ENCODE peak calls at places on chromosomes 1 and 21, in four cellular contexts. F is aorta, G is endothelial cell of umbilical vein, T is NCI-H1417. N is an unnamed sample.

GRCh38 chr1:194369622-194370021 is 1183.2 kb upstream of the B3GALT2 start:
- DNase-seq in F (no peak), G (no peak), T (no peak), N (peak; percentile 0)

GRCh38 chr1:29050141-29050540 is 73.6 kb downstream of the TMEM200B start:
- DNase-seq in F (no peak), G (peak; percentile 15), T (no peak), N (no peak)

GRCh38 chr1:220775238-220775853 is 11.4 kb upstream of the MTARC1 start:
- DNase-seq in F (no peak), G (peak; percentile 49), T (no peak), N (peak; percentile 73)

GRCh38 chr1:222369991-222370910 is 177.7 kb downstream of the HHIPL2 start:
- DNase-seq in F (no peak), G (no peak), T (no peak), N (no peak)

GRCh38 chr1:37718901-37719571 is 26.7 kb downstream of the CDCA8 start:
- DNase-seq in F (no peak), G (no peak), T (no peak), N (no peak)

GRCh38 chr1:42941640-42942330 is 16.9 kb downstream of the SLC2A1 start:
- DNase-seq in F (peak; percentile 93), G (peak; percentile 79), T (no peak), N (peak; percentile 85)

GRCh38 chr1:30407862-30408580 is 315.4 kb downstream of the MATN1 start:
- DNase-seq in F (peak; percentile 7), G (no peak), T (no peak), N (no peak)

GRCh38 chr1:185499986-185500626 is 183.1 kb upstream of the IVNS1ABP start:
- DNase-seq in F (no peak), G (peak; percentile 67), T (no peak), N (peak; percentile 74)

GRCh38 chr1:189681252-189681919 is 796.3 kb downstream of the BRINP3 start:
- DNase-seq in F (no peak), G (peak; percentile 43), T (no peak), N (no peak)

GRCh38 chr1:27637052-27637451 is 2.1 kb upstream of the FGR start:
- DNase-seq in F (no peak), G (no peak), T (no peak), N (no peak)

GRCh38 chr1:242525769-242526168 is 1.3 kb upstream of the PLD5 start:
- DNase-seq in F (no peak), G (no peak), T (no peak), N (no peak)

GRCh38 chr1:79391896-79392295 is 385.4 kb upstream of the ADGRL4 start:
- DNase-seq in F (no peak), G (no peak), T (no peak), N (no peak)

GRCh38 chr1:41383094-41383852 is 22.0 kb downstream of the FOXO6 start:
- DNase-seq in F (no peak), G (peak; percentile 33), T (no peak), N (peak; percentile 45)

GRCh38 chr1:53511933-53512806 is 53.0 kb downstream of the DMRTB1 start:
- DNase-seq in F (peak; percentile 69), G (no peak), T (peak; percentile 82), N (no peak)

GRCh38 chr1:197967066-197967465 is 49.9 kb downstream of the LHX9 start:
- DNase-seq in F (no peak), G (no peak), T (no peak), N (no peak)

GRCh38 chr21:31293986-31294385 is 50.1 kb downstream of the TIAM1 start:
- DNase-seq in F (no peak), G (peak; percentile 13), T (no peak), N (peak; percentile 71)

GRCh38 chr1:228265167-228265566 is 57.3 kb downstream of the OBSCN start:
- DNase-seq in F (no peak), G (peak; percentile 36), T (no peak), N (peak; percentile 58)

GRCh38 chr1:185837711-185838110 is 103.5 kb downstream of the HMCN1 start:
- DNase-seq in F (no peak), G (no peak), T (no peak), N (peak; percentile 8)

GRCh38 chr1:64093941-64094340 is 109.5 kb upstream of the UBE2U start:
- DNase-seq in F (no peak), G (no peak), T (no peak), N (no peak)

GRCh38 chr1:22280526-22280925 is 137.6 kb upstream of the WNT4 start:
- DNase-seq in F (no peak), G (no peak), T (no peak), N (no peak)

GRCh38 chr1:83641828-83642443 is 357.0 kb downstream of the TTLL7 start:
- DNase-seq in F (no peak), G (no peak), T (no peak), N (no peak)

GRCh38 chr1:185158806-185159205 is 1.8 kb downstream of the SWT1 start:
- DNase-seq in F (no peak), G (no peak), T (no peak), N (peak; percentile 20)

GRCh38 chr1:115908565-115909334 is 67.6 kb upstream of the SLC22A15 start:
- DNase-seq in F (no peak), G (no peak), T (no peak), N (no peak)

GRCh38 chr1:1348420-1349255 is 580 bp downstream of the DVL1 start:
- DNase-seq in F (no peak), G (peak; percentile 34), T (peak; percentile 48), N (peak; percentile 65)

GRCh38 chr1:240107058-240107684 is 15.5 kb downstream of the FMN2 start:
- DNase-seq in F (no peak), G (no peak), T (no peak), N (no peak)

GRCh38 chr1:46806196-46807020 is 7.6 kb downstream of the CYP4B1 start:
- DNase-seq in F (peak; percentile 63), G (no peak), T (no peak), N (peak; percentile 59)

GRCh38 chr1:18556364-18556763 is 74.3 kb upstream of the PAX7 start:
- DNase-seq in F (no peak), G (no peak), T (no peak), N (peak; percentile 43)

GRCh38 chr1:3352952-3353331 is 101.5 kb upstream of the ARHGEF16 start:
- DNase-seq in F (peak; percentile 85), G (no peak), T (no peak), N (peak; percentile 4)

GRCh38 chr1:147627435-147628110 is 42.8 kb downstream of the ACP6 start:
- DNase-seq in F (no peak), G (peak; percentile 48), T (peak; percentile 59), N (peak; percentile 70)

GRCh38 chr1:52976183-52977035 is 49.3 kb downstream of the SCP2 start:
- DNase-seq in F (no peak), G (no peak), T (no peak), N (no peak)

GRCh38 chr1:34137411-34137810 is 27.6 kb downstream of the CSMD2 start:
- DNase-seq in F (no peak), G (no peak), T (no peak), N (no peak)

GRCh38 chr1:35287807-35288640 is 19.5 kb downstream of the ZMYM4 start:
- DNase-seq in F (no peak), G (peak; percentile 78), T (no peak), N (peak; percentile 66)